ENCODE peak calls at places on chromosome 1, in five cellular contexts. G, O, C, L and Y are unnamed samples.

GRCh38 chr1:155913969-155914757 is 3.0 kb upstream of the RIT1 start:
- DNase-seq in G (peak), O (no peak), C (no peak), L (no peak), Y (peak)

GRCh38 chr1:18278953-18279712 is 171.5 kb downstream of the IGSF21 start:
- DNase-seq in G (no peak), O (peak), C (no peak), L (no peak), Y (no peak)

GRCh38 chr1:22848374-22848773 is 124.3 kb downstream of the LACTBL1 start:
- DNase-seq in G (no peak), O (no peak), C (no peak), L (no peak), Y (peak)

GRCh38 chr1:24189528-24189927 is 2.4 kb upstream of the IFNLR1 start:
- DNase-seq in G (no peak), O (no peak), C (no peak), L (peak), Y (no peak)

GRCh38 chr1:44276901-44277300 is 63.6 kb downstream of the DMAP1 start:
- DNase-seq in G (peak), O (no peak), C (no peak), L (no peak), Y (no peak)

GRCh38 chr1:182731852-182732575 is 47.6 kb upstream of the RGS8 start:
- DNase-seq in G (no peak), O (no peak), C (no peak), L (no peak), Y (no peak)

GRCh38 chr1:199313444-199313843 is 674.6 kb downstream of the PTPRC start:
- DNase-seq in G (no peak), O (no peak), C (no peak), L (no peak), Y (no peak)

GRCh38 chr1:15148475-15148874 is 5.1 kb upstream of the TMEM51 start:
- DNase-seq in G (no peak), O (no peak), C (no peak), L (no peak), Y (no peak)

GRCh38 chr1:160123726-160124125 is 8.2 kb downstream of the ATP1A2 start:
- DNase-seq in G (no peak), O (no peak), C (no peak), L (no peak), Y (no peak)